ENCODE peak calls at places on chromosomes 7 and 10, in five cellular contexts. One of them, this sample, is unnamed.

GRCh38 chr10:111996103-111996502 is 187.5 kb downstream of the GPAM start:
- DNase-seq in CD4-positive, alpha-beta T cell: no peak
- DNase-seq in CD8-positive, alpha-beta T cell: no peak
- DNase-seq in neuronal stem cell: no peak
- DNase-seq in sigmoid colon: no peak
- DNase-seq in this sample: no peak

GRCh38 chr7:152544971-152545619 is 109.3 kb upstream of the KMT2C start:
- DNase-seq in neuronal stem cell: no peak
- DNase-seq in sigmoid colon: no peak
- DNase-seq in CD4-positive, alpha-beta T cell: no peak
- DNase-seq in CD8-positive, alpha-beta T cell: no peak
- DNase-seq in this sample: no peak

GRCh38 chr10:77811831-77812430 is 114.6 kb downstream of the DLG5 start:
- DNase-seq in CD8-positive, alpha-beta T cell: no peak
- DNase-seq in sigmoid colon: no peak
- DNase-seq in CD4-positive, alpha-beta T cell: no peak
- DNase-seq in neuronal stem cell: no peak
- DNase-seq in this sample: no peak

GRCh38 chr7:107563072-107563760 is 504 bp downstream of the COG5 start:
- DNase-seq in CD4-positive, alpha-beta T cell: no peak
- DNase-seq in sigmoid colon: no peak
- DNase-seq in CD8-positive, alpha-beta T cell: no peak
- DNase-seq in neuronal stem cell: no peak
- DNase-seq in this sample: no peak

GRCh38 chr10:361203-362135 is 226.2 kb downstream of the ZMYND11 start:
- DNase-seq in CD4-positive, alpha-beta T cell: no peak
- DNase-seq in neuronal stem cell: no peak
- DNase-seq in sigmoid colon: peak; percentile 57
- DNase-seq in CD8-positive, alpha-beta T cell: no peak
- DNase-seq in this sample: no peak

GRCh38 chr7:50543776-50544442 is 21.3 kb downstream of the DDC start:
- DNase-seq in CD4-positive, alpha-beta T cell: no peak
- DNase-seq in sigmoid colon: no peak
- DNase-seq in CD8-positive, alpha-beta T cell: no peak
- DNase-seq in neuronal stem cell: no peak
- DNase-seq in this sample: no peak

GRCh38 chr7:119681336-119681735 is 591.6 kb upstream of the KCND2 start:
- DNase-seq in sigmoid colon: no peak
- DNase-seq in neuronal stem cell: no peak
- DNase-seq in CD4-positive, alpha-beta T cell: no peak
- DNase-seq in CD8-positive, alpha-beta T cell: no peak
- DNase-seq in this sample: no peak

GRCh38 chr10:91891285-91892001 is 17.8 kb downstream of the FGFBP3 start:
- DNase-seq in CD8-positive, alpha-beta T cell: no peak
- DNase-seq in CD4-positive, alpha-beta T cell: no peak
- DNase-seq in neuronal stem cell: no peak
- DNase-seq in sigmoid colon: no peak
- DNase-seq in this sample: no peak

GRCh38 chr10:104868231-104868630 is 227.1 kb downstream of the SORCS3 start:
- DNase-seq in CD4-positive, alpha-beta T cell: no peak
- DNase-seq in neuronal stem cell: no peak
- DNase-seq in CD8-positive, alpha-beta T cell: no peak
- DNase-seq in sigmoid colon: no peak
- DNase-seq in this sample: no peak

GRCh38 chr10:62185914-62186692 is 82.5 kb downstream of the RTKN2 start:
- DNase-seq in sigmoid colon: no peak
- DNase-seq in CD4-positive, alpha-beta T cell: no peak
- DNase-seq in neuronal stem cell: no peak
- DNase-seq in CD8-positive, alpha-beta T cell: no peak
- DNase-seq in this sample: no peak

GRCh38 chr7:75987026-75987804 is 7.2 kb downstream of the TMEM120A start:
- DNase-seq in CD8-positive, alpha-beta T cell: no peak
- DNase-seq in neuronal stem cell: no peak
- DNase-seq in CD4-positive, alpha-beta T cell: no peak
- DNase-seq in sigmoid colon: peak; percentile 29
- DNase-seq in this sample: no peak

GRCh38 chr7:112290065-112290464 is 83.6 kb downstream of the ZNF277 start:
- DNase-seq in neuronal stem cell: no peak
- DNase-seq in sigmoid colon: no peak
- DNase-seq in CD4-positive, alpha-beta T cell: no peak
- DNase-seq in CD8-positive, alpha-beta T cell: no peak
- DNase-seq in this sample: no peak

GRCh38 chr10:60817135-60817805 is 39.0 kb downstream of the CDK1 start:
- DNase-seq in neuronal stem cell: no peak
- DNase-seq in CD8-positive, alpha-beta T cell: no peak
- DNase-seq in CD4-positive, alpha-beta T cell: no peak
- DNase-seq in sigmoid colon: no peak
- DNase-seq in this sample: no peak

GRCh38 chr10:36499696-36500095 is 625.7 kb upstream of the ANKRD30A start:
- DNase-seq in sigmoid colon: no peak
- DNase-seq in CD4-positive, alpha-beta T cell: no peak
- DNase-seq in CD8-positive, alpha-beta T cell: no peak
- DNase-seq in neuronal stem cell: no peak
- DNase-seq in this sample: no peak

DNA sequence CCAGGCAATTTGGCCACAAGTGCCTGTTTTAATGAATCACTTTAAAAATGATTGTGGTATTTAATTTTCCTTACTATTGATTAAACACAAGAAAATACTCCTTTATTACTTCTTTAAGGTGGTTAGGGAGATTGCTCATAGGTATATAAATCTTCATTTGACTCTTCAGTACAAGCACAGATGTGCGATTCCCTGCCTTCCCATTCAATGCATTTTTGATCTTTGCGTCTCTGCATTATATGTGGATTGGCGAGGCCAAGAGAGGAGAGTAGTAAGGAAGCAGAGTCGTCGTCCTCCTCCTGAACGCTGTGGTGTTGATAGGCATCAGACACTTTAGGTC is 683.7 kb downstream of the LRMDA start:
- DNase-seq in sigmoid colon: no peak
- DNase-seq in CD4-positive, alpha-beta T cell: no peak
- DNase-seq in neuronal stem cell: no peak
- DNase-seq in CD8-positive, alpha-beta T cell: no peak
- DNase-seq in this sample: no peak
- H3K27ac ChIP-seq in sigmoid colon: no peak overlapping the region
- H3K27ac ChIP-seq in CD4-positive, alpha-beta T cell: no peak overlapping the region
- H3K27ac ChIP-seq in neuronal stem cell: no peak overlapping the region
- H3K27ac ChIP-seq in CD8-positive, alpha-beta T cell: no peak overlapping the region
- H3K27ac ChIP-seq in this sample: no peak overlapping the region

GRCh38 chr7:30863694-30864011 is 48.0 kb upstream of the AQP1 start:
- DNase-seq in neuronal stem cell: no peak
- DNase-seq in sigmoid colon: no peak
- DNase-seq in CD4-positive, alpha-beta T cell: no peak
- DNase-seq in CD8-positive, alpha-beta T cell: no peak
- DNase-seq in this sample: no peak
- H3K27ac ChIP-seq in neuronal stem cell: no peak overlapping the region
- H3K27ac ChIP-seq in sigmoid colon: peak overlapping the region; percentile 31
- H3K27ac ChIP-seq in CD4-positive, alpha-beta T cell: no peak overlapping the region
- H3K27ac ChIP-seq in CD8-positive, alpha-beta T cell: no peak overlapping the region
- H3K27ac ChIP-seq in this sample: no peak overlapping the region

DNA sequence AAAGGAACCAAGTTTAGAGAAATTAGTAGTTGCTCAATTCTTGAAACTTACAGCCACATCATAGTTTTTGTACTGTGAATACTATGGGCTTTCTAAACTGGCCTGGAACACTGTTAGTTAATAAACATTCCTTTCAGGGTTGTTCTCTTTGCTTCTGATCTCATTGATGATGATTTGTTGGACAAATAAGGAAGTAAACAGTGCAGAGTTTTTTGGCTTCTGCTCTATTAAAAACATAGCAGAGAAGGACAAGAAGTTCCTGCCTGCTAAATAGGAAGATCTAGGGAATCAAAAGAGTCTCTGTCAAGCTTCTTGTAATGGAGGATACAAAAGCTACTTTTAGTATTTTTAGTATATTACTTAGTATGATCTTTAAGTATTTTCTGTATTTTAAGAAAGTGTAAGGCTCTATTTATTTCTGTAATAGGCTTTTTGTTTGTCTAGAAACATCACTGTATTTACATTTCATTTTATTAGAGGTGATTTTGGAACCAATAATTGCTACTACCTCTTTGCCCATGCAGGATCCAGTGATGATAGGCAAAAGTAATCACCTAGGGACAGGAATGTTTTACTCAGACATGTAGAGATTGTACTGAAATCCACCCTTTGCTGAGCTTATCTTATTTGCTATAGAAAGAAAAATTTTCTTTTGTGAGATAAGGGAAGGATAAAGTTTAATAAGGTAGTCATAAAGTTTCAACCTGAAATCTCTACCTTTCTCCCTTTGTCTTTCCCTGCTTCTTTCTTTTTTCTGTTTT is 73.3 kb downstream of the MKLN1 start:
- DNase-seq in CD4-positive, alpha-beta T cell: no peak
- DNase-seq in CD8-positive, alpha-beta T cell: no peak
- DNase-seq in neuronal stem cell: no peak
- DNase-seq in sigmoid colon: no peak
- DNase-seq in this sample: no peak
- H3K27ac ChIP-seq in CD4-positive, alpha-beta T cell: no peak overlapping the region
- H3K27ac ChIP-seq in CD8-positive, alpha-beta T cell: no peak overlapping the region
- H3K27ac ChIP-seq in neuronal stem cell: no peak overlapping the region
- H3K27ac ChIP-seq in sigmoid colon: peak overlapping the region; percentile 28
- H3K27ac ChIP-seq in this sample: peak overlapping the region; percentile 80

GRCh38 chr10:118793545-118793944 is 38.8 kb upstream of the CACUL1 start:
- DNase-seq in CD8-positive, alpha-beta T cell: no peak
- DNase-seq in neuronal stem cell: no peak
- DNase-seq in sigmoid colon: no peak
- DNase-seq in CD4-positive, alpha-beta T cell: no peak
- DNase-seq in this sample: no peak
- H3K27ac ChIP-seq in CD8-positive, alpha-beta T cell: no peak overlapping the region
- H3K27ac ChIP-seq in neuronal stem cell: no peak overlapping the region
- H3K27ac ChIP-seq in sigmoid colon: no peak overlapping the region
- H3K27ac ChIP-seq in CD4-positive, alpha-beta T cell: no peak overlapping the region
- H3K27ac ChIP-seq in this sample: no peak overlapping the region

GRCh38 chr7:155921086-155921803 is 109.0 kb upstream of the SHH start:
- DNase-seq in neuronal stem cell: no peak
- DNase-seq in CD8-positive, alpha-beta T cell: no peak
- DNase-seq in CD4-positive, alpha-beta T cell: no peak
- DNase-seq in sigmoid colon: peak; percentile 54
- DNase-seq in this sample: no peak
- H3K27ac ChIP-seq in neuronal stem cell: no peak overlapping the region
- H3K27ac ChIP-seq in CD8-positive, alpha-beta T cell: no peak overlapping the region
- H3K27ac ChIP-seq in CD4-positive, alpha-beta T cell: no peak overlapping the region
- H3K27ac ChIP-seq in sigmoid colon: no peak overlapping the region
- H3K27ac ChIP-seq in this sample: no peak overlapping the region

GRCh38 chr7:135454060-135454459 is 55.8 kb downstream of the CNOT4 start:
- DNase-seq in CD4-positive, alpha-beta T cell: no peak
- DNase-seq in CD8-positive, alpha-beta T cell: no peak
- DNase-seq in sigmoid colon: no peak
- DNase-seq in neuronal stem cell: no peak
- DNase-seq in this sample: no peak

GRCh38 chr7:135459076-135459475 is 50.8 kb downstream of the CNOT4 start:
- DNase-seq in CD4-positive, alpha-beta T cell: no peak
- DNase-seq in neuronal stem cell: no peak
- DNase-seq in sigmoid colon: no peak
- DNase-seq in CD8-positive, alpha-beta T cell: no peak
- DNase-seq in this sample: no peak

GRCh38 chr7:135463905-135464304 is 46.0 kb downstream of the CNOT4 start:
- DNase-seq in sigmoid colon: no peak
- DNase-seq in CD4-positive, alpha-beta T cell: no peak
- DNase-seq in CD8-positive, alpha-beta T cell: no peak
- DNase-seq in neuronal stem cell: no peak
- DNase-seq in this sample: no peak

DNA sequence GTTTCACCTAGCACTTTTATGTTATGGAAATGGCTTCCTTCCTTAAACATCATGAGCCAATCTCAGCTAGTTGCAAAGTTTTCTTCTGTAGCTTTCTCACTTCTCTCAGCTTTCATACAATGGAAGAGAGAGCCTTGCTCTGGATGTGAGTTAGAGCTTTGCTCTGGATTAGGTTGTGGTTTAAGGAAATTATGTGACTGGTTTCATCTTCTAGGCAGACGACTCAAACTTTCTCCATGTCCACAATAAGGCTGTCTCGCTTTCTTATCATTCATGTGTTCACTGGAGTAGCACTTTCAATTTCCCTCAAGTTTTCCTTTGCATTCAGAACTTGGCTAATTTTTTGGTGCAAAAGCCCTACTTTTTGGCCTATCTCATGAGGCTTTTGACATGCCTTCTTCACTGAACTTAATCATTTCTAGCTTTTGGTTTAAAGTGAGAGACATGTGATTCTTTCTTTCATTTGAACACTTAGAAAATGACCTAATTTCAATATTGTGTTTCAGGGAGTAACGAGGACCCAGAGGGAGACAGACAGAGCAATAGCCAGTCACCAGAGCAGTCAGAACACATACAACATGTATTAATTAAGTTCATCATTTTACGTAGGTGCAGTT is 49.8 kb downstream of the CNOT4 start:
- DNase-seq in sigmoid colon: no peak
- DNase-seq in neuronal stem cell: no peak
- DNase-seq in CD8-positive, alpha-beta T cell: no peak
- DNase-seq in CD4-positive, alpha-beta T cell: no peak
- DNase-seq in this sample: no peak
- H3K27ac ChIP-seq in sigmoid colon: no peak overlapping the region
- H3K27ac ChIP-seq in neuronal stem cell: no peak overlapping the region
- H3K27ac ChIP-seq in CD8-positive, alpha-beta T cell: no peak overlapping the region
- H3K27ac ChIP-seq in CD4-positive, alpha-beta T cell: no peak overlapping the region
- H3K27ac ChIP-seq in this sample: no peak overlapping the region

GRCh38 chr10:126064512-126064911 is 168.1 kb downstream of the FANK1 start:
- DNase-seq in CD8-positive, alpha-beta T cell: no peak
- DNase-seq in sigmoid colon: no peak
- DNase-seq in CD4-positive, alpha-beta T cell: no peak
- DNase-seq in neuronal stem cell: no peak
- DNase-seq in this sample: no peak

GRCh38 chr10:126062132-126063032 is 166.0 kb downstream of the FANK1 start:
- DNase-seq in sigmoid colon: peak; percentile 84
- DNase-seq in neuronal stem cell: no peak
- DNase-seq in CD8-positive, alpha-beta T cell: no peak
- DNase-seq in CD4-positive, alpha-beta T cell: no peak
- DNase-seq in this sample: peak; percentile 58

GRCh38 chr10:126061526-126061925 is 165.2 kb downstream of the FANK1 start:
- DNase-seq in CD8-positive, alpha-beta T cell: no peak
- DNase-seq in CD4-positive, alpha-beta T cell: no peak
- DNase-seq in sigmoid colon: no peak
- DNase-seq in neuronal stem cell: no peak
- DNase-seq in this sample: no peak

GRCh38 chr10:126065751-126066150 is 169.4 kb downstream of the FANK1 start:
- DNase-seq in CD8-positive, alpha-beta T cell: no peak
- DNase-seq in neuronal stem cell: no peak
- DNase-seq in sigmoid colon: no peak
- DNase-seq in CD4-positive, alpha-beta T cell: no peak
- DNase-seq in this sample: no peak

GRCh38 chr10:126063353-126063791 is 167.0 kb downstream of the FANK1 start:
- DNase-seq in CD8-positive, alpha-beta T cell: no peak
- DNase-seq in neuronal stem cell: no peak
- DNase-seq in sigmoid colon: no peak
- DNase-seq in CD4-positive, alpha-beta T cell: no peak
- DNase-seq in this sample: no peak
- H3K27ac ChIP-seq in CD8-positive, alpha-beta T cell: no peak overlapping the region
- H3K27ac ChIP-seq in neuronal stem cell: no peak overlapping the region
- H3K27ac ChIP-seq in sigmoid colon: no peak overlapping the region
- H3K27ac ChIP-seq in CD4-positive, alpha-beta T cell: no peak overlapping the region
- H3K27ac ChIP-seq in this sample: no peak overlapping the region

GRCh38 chr7:139650429-139651100 is 127.1 kb downstream of the CLEC2L start:
- DNase-seq in CD8-positive, alpha-beta T cell: no peak
- DNase-seq in CD4-positive, alpha-beta T cell: no peak
- DNase-seq in sigmoid colon: no peak
- DNase-seq in neuronal stem cell: no peak
- DNase-seq in this sample: no peak
- H3K27ac ChIP-seq in CD8-positive, alpha-beta T cell: no peak overlapping the region
- H3K27ac ChIP-seq in CD4-positive, alpha-beta T cell: no peak overlapping the region
- H3K27ac ChIP-seq in sigmoid colon: no peak overlapping the region
- H3K27ac ChIP-seq in neuronal stem cell: no peak overlapping the region
- H3K27ac ChIP-seq in this sample: peak overlapping the region; percentile 90

GRCh38 chr10:66252986-66253385 is 672.9 kb upstream of the LRRTM3 start:
- DNase-seq in CD4-positive, alpha-beta T cell: no peak
- DNase-seq in sigmoid colon: no peak
- DNase-seq in neuronal stem cell: no peak
- DNase-seq in CD8-positive, alpha-beta T cell: no peak
- DNase-seq in this sample: no peak
- H3K27ac ChIP-seq in CD4-positive, alpha-beta T cell: no peak overlapping the region
- H3K27ac ChIP-seq in sigmoid colon: no peak overlapping the region
- H3K27ac ChIP-seq in neuronal stem cell: no peak overlapping the region
- H3K27ac ChIP-seq in CD8-positive, alpha-beta T cell: no peak overlapping the region
- H3K27ac ChIP-seq in this sample: peak overlapping the region; percentile 24